ENCODE peak calls at places on chromosomes 5 and 9, in five cellular contexts. H is iris pigment epithelial cell, L is NCI-H1694, I is lower lobe of right lung, C is ELR. Y is an unnamed sample.

GRCh38 chr9:110520120-110520701 is 59.3 kb downstream of the SVEP1 start:
- DNase-seq in C (no peak), L (no peak), I (no peak), H (peak; percentile 63), Y (no peak)

GRCh38 chr9:133762488-133763271 is 24.5 kb upstream of the SARDH start:
- DNase-seq in C (no peak), I (peak; percentile 35), L (no peak), H (no peak), Y (no peak)

GRCh38 chr9:126849811-126850210 is 10.6 kb upstream of the ZBTB34 start:
- DNase-seq in H (no peak), C (no peak), I (no peak), L (no peak), Y (no peak)

GRCh38 chr9:7735311-7735710 is 64.3 kb downstream of the DMAC1 start:
- DNase-seq in L (no peak), I (no peak), H (no peak), C (no peak), Y (no peak)

GRCh38 chr9:138045541-138046490 is 168.2 kb downstream of the CACNA1B start:
- DNase-seq in C (no peak), H (no peak), I (no peak), L (no peak), Y (no peak)

GRCh38 chr9:131473891-131474290 is 28.8 kb upstream of the POMT1 start:
- DNase-seq in L (no peak), I (peak; percentile 30), H (no peak), C (no peak), Y (no peak)

GRCh38 chr9:29290519-29290918 is 1717.2 kb upstream of the C9orf72 start:
- DNase-seq in C (no peak), I (no peak), L (no peak), H (no peak), Y (no peak)

GRCh38 chr5:169408166-169408565 is 107.2 kb upstream of the SLIT3 start:
- DNase-seq in H (no peak), I (no peak), L (no peak), C (no peak), Y (no peak)

GRCh38 chr9:137381501-137382443 is 41.2 kb downstream of the EXD3 start:
- DNase-seq in C (no peak), L (no peak), H (no peak), I (peak; percentile 36), Y (no peak)

GRCh38 chr5:96614110-96614691 is 48.0 kb upstream of the CAST start:
- DNase-seq in H (peak; percentile 95), C (peak; percentile 97), I (no peak), L (peak; percentile 81), Y (peak; percentile 95)

GRCh38 chr5:139812323-139812722 is 16.7 kb downstream of the PSD2 start:
- DNase-seq in C (no peak), H (no peak), I (peak; percentile 8), L (no peak), Y (no peak)

GRCh38 chr5:71862661-71863060 is 143.6 kb downstream of the CARTPT start:
- DNase-seq in I (no peak), L (no peak), C (no peak), H (no peak), Y (no peak)

GRCh38 chr5:129771058-129771838 is 23.4 kb downstream of the MINAR2 start:
- DNase-seq in H (peak; percentile 50), L (no peak), I (no peak), C (peak; percentile 63), Y (peak; percentile 57)

GRCh38 chr9:124666642-124667041 is 104.5 kb downstream of the NR6A1 start:
- DNase-seq in L (no peak), C (no peak), H (no peak), I (no peak), Y (no peak)

GRCh38 chr5:116068028-116068632 is 16.7 kb upstream of the COMMD10 start:
- DNase-seq in L (peak; percentile 55), I (no peak), C (peak; percentile 74), H (peak; percentile 69), Y (peak; percentile 45)

GRCh38 chr9:91836515-91836914 is 113.5 kb downstream of the ROR2 start:
- DNase-seq in H (no peak), L (no peak), I (no peak), C (no peak), Y (no peak)

GRCh38 chr5:145925803-145926202 is 10.6 kb upstream of the SH3RF2 start:
- DNase-seq in L (no peak), H (peak; percentile 73), C (peak; percentile 34), I (no peak), Y (peak; percentile 98)

GRCh38 chr9:133561976-133562554 is 27.6 kb downstream of the ADAMTSL2 start:
- DNase-seq in H (no peak), I (no peak), L (no peak), C (no peak), Y (no peak)

GRCh38 chr5:12358371-12359090 is 454.3 kb upstream of the CTNND2 start:
- DNase-seq in C (no peak), L (no peak), H (no peak), I (no peak), Y (no peak)

GRCh38 chr5:172931001-172931536 is 28.2 kb upstream of the RPL26L1 start:
- DNase-seq in L (no peak), I (no peak), H (peak; percentile 97), C (peak; percentile 98), Y (peak; percentile 93)

GRCh38 chr5:96976-97640 is 5.1 kb downstream of the PLEKHG4B start:
- DNase-seq in I (no peak), C (no peak), L (no peak), H (no peak), Y (no peak)

GRCh38 chr5:32217886-32218396 is 43.8 kb upstream of the GOLPH3 start:
- DNase-seq in C (no peak), I (no peak), H (no peak), L (no peak), Y (no peak)

GRCh38 chr9:129406278-129407225 is 214.3 kb downstream of the C9orf50 start:
- DNase-seq in H (no peak), I (peak; percentile 68), L (no peak), C (no peak), Y (peak; percentile 25)

GRCh38 chr9:14722391-14723035 is at the start of gene CER1:
- DNase-seq in L (no peak), I (no peak), H (no peak), C (no peak), Y (no peak)

GRCh38 chr5:59357421-59357977 is 536.0 kb downstream of the PDE4D start:
- DNase-seq in I (peak; percentile 53), L (no peak), H (peak; percentile 88), C (no peak), Y (no peak)

GRCh38 chr9:93827545-93828330 is 127.4 kb downstream of the BARX1 start:
- DNase-seq in C (peak; percentile 65), L (peak; percentile 5), H (peak; percentile 56), I (peak; percentile 62), Y (peak; percentile 18)

GRCh38 chr5:130198927-130199326 is 294.7 kb downstream of the CHSY3 start:
- DNase-seq in L (no peak), I (no peak), C (peak; percentile 46), H (peak; percentile 39), Y (peak; percentile 45)

GRCh38 chr9:16729656-16730055 is 140.8 kb downstream of the BNC2 start:
- DNase-seq in L (no peak), C (no peak), I (no peak), H (no peak), Y (no peak)

GRCh38 chr5:56498759-56499395 is 265.7 kb upstream of the ANKRD55 start:
- DNase-seq in L (no peak), H (no peak), C (no peak), I (no peak), Y (no peak)

GRCh38 chr9:6827370-6827949 is 69.7 kb downstream of the KDM4C start:
- DNase-seq in C (peak; percentile 62), I (no peak), L (peak; percentile 69), H (peak; percentile 41), Y (peak; percentile 38)

GRCh38 chr9:98995059-98995665 is 51.5 kb downstream of the COL15A1 start:
- DNase-seq in I (no peak), C (no peak), L (no peak), H (no peak), Y (no peak)

GRCh38 chr9:89414670-89415069 is 83.2 kb downstream of the SEMA4D start:
- DNase-seq in L (no peak), I (no peak), H (no peak), C (no peak), Y (no peak)

Y was measured in bronchial epithelial cell.